ENCODE peak calls at places on chromosomes 5 and 9, in seven cellular contexts. One of them, this sample, is unnamed. For H3K4me1, the result is how much of the 10 kb centered on the place peaks cover.

GRCh38 chr9:136740971-136741884 is 1.5 kb downstream of the LCN10 start:
- DNase-seq in aorta: no peak
- DNase-seq in CD4-positive, CD25-positive, alpha-beta regulatory T cell: no peak
- DNase-seq in PC-3: no peak
- DNase-seq in CD8-positive, alpha-beta T cell: no peak
- DNase-seq in sigmoid colon: no peak
- DNase-seq in endodermal cell: no peak
- DNase-seq in this sample: no peak

GRCh38 chr9:114282926-114283325 is 40.0 kb upstream of the ORM1 start:
- DNase-seq in aorta: peak
- DNase-seq in CD4-positive, CD25-positive, alpha-beta regulatory T cell: peak
- DNase-seq in PC-3: no peak
- DNase-seq in CD8-positive, alpha-beta T cell: no peak
- DNase-seq in sigmoid colon: peak
- DNase-seq in endodermal cell: peak
- DNase-seq in this sample: peak

GRCh38 chr9:101323129-101323528 is 61.7 kb downstream of the BAAT start:
- DNase-seq in aorta: no peak
- DNase-seq in CD4-positive, CD25-positive, alpha-beta regulatory T cell: no peak
- DNase-seq in PC-3: no peak
- DNase-seq in CD8-positive, alpha-beta T cell: no peak
- DNase-seq in sigmoid colon: no peak
- DNase-seq in endodermal cell: no peak
- DNase-seq in this sample: no peak

GRCh38 chr9:117164512-117164911 is 250.3 kb downstream of the ASTN2 start:
- DNase-seq in aorta: no peak
- DNase-seq in CD4-positive, CD25-positive, alpha-beta regulatory T cell: no peak
- DNase-seq in PC-3: no peak
- DNase-seq in CD8-positive, alpha-beta T cell: no peak
- DNase-seq in sigmoid colon: no peak
- DNase-seq in endodermal cell: no peak
- DNase-seq in this sample: no peak

GRCh38 chr5:128408622-128409021 is 129.4 kb downstream of the FBN2 start:
- DNase-seq in aorta: no peak
- DNase-seq in CD4-positive, CD25-positive, alpha-beta regulatory T cell: no peak
- DNase-seq in PC-3: no peak
- DNase-seq in CD8-positive, alpha-beta T cell: no peak
- DNase-seq in sigmoid colon: no peak
- DNase-seq in endodermal cell: no peak
- DNase-seq in this sample: no peak

GRCh38 chr9:36396985-36397384 is 3.1 kb downstream of the RNF38 start:
- DNase-seq in aorta: no peak
- DNase-seq in CD4-positive, CD25-positive, alpha-beta regulatory T cell: no peak
- DNase-seq in PC-3: no peak
- DNase-seq in CD8-positive, alpha-beta T cell: no peak
- DNase-seq in sigmoid colon: no peak
- DNase-seq in endodermal cell: no peak
- DNase-seq in this sample: no peak

GRCh38 chr9:99466104-99466503 is 244.0 kb downstream of the SEC61B start:
- DNase-seq in aorta: no peak
- DNase-seq in CD4-positive, CD25-positive, alpha-beta regulatory T cell: no peak
- DNase-seq in PC-3: no peak
- DNase-seq in CD8-positive, alpha-beta T cell: no peak
- DNase-seq in sigmoid colon: no peak
- DNase-seq in endodermal cell: no peak
- DNase-seq in this sample: no peak

GRCh38 chr9:89919171-89919681 is 314.4 kb downstream of the GADD45G start:
- DNase-seq in aorta: no peak
- DNase-seq in CD4-positive, CD25-positive, alpha-beta regulatory T cell: peak
- DNase-seq in PC-3: no peak
- DNase-seq in CD8-positive, alpha-beta T cell: peak
- DNase-seq in sigmoid colon: no peak
- DNase-seq in endodermal cell: peak
- DNase-seq in this sample: no peak

GRCh38 chr9:37464006-37464405 is 1.2 kb downstream of the ZBTB5 start:
- DNase-seq in aorta: no peak
- DNase-seq in CD4-positive, CD25-positive, alpha-beta regulatory T cell: no peak
- DNase-seq in PC-3: no peak
- DNase-seq in CD8-positive, alpha-beta T cell: no peak
- DNase-seq in sigmoid colon: no peak
- DNase-seq in endodermal cell: no peak
- DNase-seq in this sample: no peak

GRCh38 chr9:133140174-133140505 is 19.1 kb upstream of the RALGDS start:
- DNase-seq in aorta: no peak
- DNase-seq in CD4-positive, CD25-positive, alpha-beta regulatory T cell: no peak
- DNase-seq in PC-3: no peak
- DNase-seq in CD8-positive, alpha-beta T cell: no peak
- DNase-seq in sigmoid colon: no peak
- DNase-seq in endodermal cell: no peak
- DNase-seq in this sample: no peak

GRCh38 chr5:60101561-60101960 is 208.0 kb upstream of the PDE4D start:
- DNase-seq in aorta: no peak
- DNase-seq in CD4-positive, CD25-positive, alpha-beta regulatory T cell: no peak
- DNase-seq in PC-3: no peak
- DNase-seq in CD8-positive, alpha-beta T cell: no peak
- DNase-seq in sigmoid colon: no peak
- DNase-seq in endodermal cell: no peak
- DNase-seq in this sample: no peak

GRCh38 chr9:5448016-5448415 is 2.3 kb upstream of the CD274 start:
- DNase-seq in aorta: no peak
- DNase-seq in CD4-positive, CD25-positive, alpha-beta regulatory T cell: no peak
- DNase-seq in PC-3: no peak
- DNase-seq in CD8-positive, alpha-beta T cell: no peak
- DNase-seq in sigmoid colon: no peak
- DNase-seq in endodermal cell: no peak
- DNase-seq in this sample: no peak

GRCh38 chr9:85212887-85213286 is 528.9 kb downstream of the AGTPBP1 start:
- DNase-seq in aorta: no peak
- DNase-seq in CD4-positive, CD25-positive, alpha-beta regulatory T cell: no peak
- DNase-seq in PC-3: no peak
- DNase-seq in CD8-positive, alpha-beta T cell: no peak
- DNase-seq in sigmoid colon: no peak
- DNase-seq in endodermal cell: no peak
- DNase-seq in this sample: no peak

GRCh38 chr5:172943283-172943841 is 15.9 kb upstream of the RPL26L1 start:
- DNase-seq in aorta: peak
- DNase-seq in CD4-positive, CD25-positive, alpha-beta regulatory T cell: no peak
- DNase-seq in PC-3: no peak
- DNase-seq in CD8-positive, alpha-beta T cell: no peak
- DNase-seq in sigmoid colon: no peak
- DNase-seq in endodermal cell: peak
- DNase-seq in this sample: peak

GRCh38 chr5:68217476-68217984 is 2.0 kb downstream of the PIK3R1 start:
- DNase-seq in aorta: no peak
- DNase-seq in CD4-positive, CD25-positive, alpha-beta regulatory T cell: no peak
- DNase-seq in PC-3: no peak
- DNase-seq in CD8-positive, alpha-beta T cell: no peak
- DNase-seq in sigmoid colon: no peak
- DNase-seq in endodermal cell: no peak
- DNase-seq in this sample: no peak

GRCh38 chr5:126508251-126508961 is 85.2 kb downstream of the GRAMD2B start:
- DNase-seq in aorta: no peak
- DNase-seq in CD4-positive, CD25-positive, alpha-beta regulatory T cell: no peak
- DNase-seq in PC-3: no peak
- DNase-seq in CD8-positive, alpha-beta T cell: peak
- DNase-seq in sigmoid colon: no peak
- DNase-seq in endodermal cell: peak
- DNase-seq in this sample: no peak

GRCh38 chr9:85276743-85277142 is 465.0 kb downstream of the AGTPBP1 start:
- DNase-seq in aorta: no peak
- DNase-seq in CD4-positive, CD25-positive, alpha-beta regulatory T cell: no peak
- DNase-seq in PC-3: no peak
- DNase-seq in CD8-positive, alpha-beta T cell: no peak
- DNase-seq in sigmoid colon: no peak
- DNase-seq in endodermal cell: no peak
- DNase-seq in this sample: no peak

GRCh38 chr9:110835404-110835803 is 166.8 kb downstream of the MUSK start:
- DNase-seq in aorta: no peak
- DNase-seq in CD4-positive, CD25-positive, alpha-beta regulatory T cell: no peak
- DNase-seq in PC-3: peak
- DNase-seq in CD8-positive, alpha-beta T cell: no peak
- DNase-seq in sigmoid colon: no peak
- DNase-seq in endodermal cell: no peak
- DNase-seq in this sample: no peak

GRCh38 chr5:4518924-4519660 is 621.0 kb upstream of the ADAMTS16 start:
- DNase-seq in aorta: no peak
- DNase-seq in CD4-positive, CD25-positive, alpha-beta regulatory T cell: no peak
- DNase-seq in PC-3: no peak
- DNase-seq in CD8-positive, alpha-beta T cell: no peak
- DNase-seq in sigmoid colon: no peak
- DNase-seq in endodermal cell: no peak
- DNase-seq in this sample: no peak

GRCh38 chr5:115398726-115399125 is 102.3 kb upstream of the CCDC112 start:
- DNase-seq in aorta: no peak
- DNase-seq in CD4-positive, CD25-positive, alpha-beta regulatory T cell: no peak
- DNase-seq in PC-3: peak
- DNase-seq in CD8-positive, alpha-beta T cell: no peak
- DNase-seq in sigmoid colon: no peak
- DNase-seq in endodermal cell: no peak
- DNase-seq in this sample: no peak

GRCh38 chr5:163867324-163867723 is 361.9 kb downstream of the MAT2B start:
- DNase-seq in aorta: no peak
- DNase-seq in CD4-positive, CD25-positive, alpha-beta regulatory T cell: no peak
- DNase-seq in PC-3: no peak
- DNase-seq in CD8-positive, alpha-beta T cell: no peak
- DNase-seq in sigmoid colon: no peak
- DNase-seq in endodermal cell: no peak
- DNase-seq in this sample: no peak

GRCh38 chr9:93960971-93961841 is 6.1 kb upstream of the BARX1 start:
- DNase-seq in aorta: peak
- DNase-seq in CD4-positive, CD25-positive, alpha-beta regulatory T cell: no peak
- DNase-seq in PC-3: no peak
- DNase-seq in CD8-positive, alpha-beta T cell: no peak
- DNase-seq in sigmoid colon: peak
- DNase-seq in endodermal cell: peak
- DNase-seq in this sample: peak

GRCh38 chr9:21854594-21854993 is 52.2 kb downstream of the MTAP start:
- DNase-seq in aorta: no peak
- DNase-seq in CD4-positive, CD25-positive, alpha-beta regulatory T cell: no peak
- DNase-seq in PC-3: peak
- DNase-seq in CD8-positive, alpha-beta T cell: no peak
- DNase-seq in sigmoid colon: no peak
- DNase-seq in endodermal cell: no peak
- DNase-seq in this sample: no peak

GRCh38 chr5:170225326-170226137 is 7.3 kb upstream of the C5orf58 start:
- DNase-seq in aorta: peak
- DNase-seq in CD4-positive, CD25-positive, alpha-beta regulatory T cell: peak
- DNase-seq in PC-3: peak
- DNase-seq in CD8-positive, alpha-beta T cell: peak
- DNase-seq in sigmoid colon: peak
- DNase-seq in endodermal cell: peak
- DNase-seq in this sample: no peak
- H3K4me1 ChIP-seq in aorta: under half
- H3K4me1 ChIP-seq in CD4-positive, CD25-positive, alpha-beta regulatory T cell: under half
- H3K4me1 ChIP-seq in PC-3: under half
- H3K4me1 ChIP-seq in CD8-positive, alpha-beta T cell: under half
- H3K4me1 ChIP-seq in sigmoid colon: under half
- H3K4me1 ChIP-seq in endodermal cell: under half
- H3K4me1 ChIP-seq in this sample: under half

DNA sequence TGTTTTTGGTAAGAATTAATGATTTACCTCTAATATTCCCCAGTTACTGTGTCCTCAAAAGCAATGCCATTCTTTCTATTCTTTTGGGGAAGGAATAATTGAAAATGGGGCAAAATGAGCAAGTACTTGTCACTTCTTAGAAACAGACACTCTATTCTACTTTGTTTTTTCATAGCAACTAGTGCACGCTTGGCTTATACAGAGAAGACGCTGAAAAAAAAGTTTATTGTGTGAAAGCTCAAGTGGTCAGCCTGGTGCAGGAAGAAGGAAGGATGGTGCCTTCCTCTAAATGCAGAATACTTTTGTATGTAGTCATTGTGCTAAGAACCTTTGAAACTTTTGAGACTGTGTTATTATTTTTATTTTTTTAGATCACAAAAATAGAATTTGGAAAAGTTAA is 29.6 kb downstream of the ANKDD1B start:
- DNase-seq in aorta: no peak
- DNase-seq in CD4-positive, CD25-positive, alpha-beta regulatory T cell: no peak
- DNase-seq in PC-3: no peak
- DNase-seq in CD8-positive, alpha-beta T cell: no peak
- DNase-seq in sigmoid colon: no peak
- DNase-seq in endodermal cell: no peak
- DNase-seq in this sample: no peak
- H3K4me3 ChIP-seq in aorta: no peak
- H3K4me3 ChIP-seq in CD4-positive, CD25-positive, alpha-beta regulatory T cell: no peak
- H3K4me3 ChIP-seq in PC-3: no peak
- H3K4me3 ChIP-seq in CD8-positive, alpha-beta T cell: no peak
- H3K4me3 ChIP-seq in sigmoid colon: no peak
- H3K4me3 ChIP-seq in endodermal cell: no peak
- H3K4me3 ChIP-seq in this sample: no peak

DNA sequence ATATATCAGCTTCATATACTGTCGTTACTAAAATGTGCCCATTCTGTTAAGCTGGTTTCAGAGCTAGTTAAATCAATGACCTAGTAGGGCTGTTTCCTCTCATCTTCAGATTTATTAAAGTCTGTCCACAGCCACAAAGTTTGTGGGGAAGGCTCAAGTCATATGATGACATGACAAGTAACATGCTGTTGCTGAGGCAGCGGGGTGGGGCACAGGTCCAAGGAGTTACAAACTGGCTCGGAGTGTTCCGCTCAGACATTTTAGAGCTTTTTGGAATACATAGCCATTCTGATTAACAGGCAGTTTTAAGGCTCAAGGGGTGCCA is 2.7 kb upstream of the ANP32B start:
- DNase-seq in aorta: no peak
- DNase-seq in CD4-positive, CD25-positive, alpha-beta regulatory T cell: no peak
- DNase-seq in PC-3: no peak
- DNase-seq in CD8-positive, alpha-beta T cell: no peak
- DNase-seq in sigmoid colon: peak
- DNase-seq in endodermal cell: no peak
- DNase-seq in this sample: no peak
- H3K4me1 ChIP-seq in aorta: under half
- H3K4me1 ChIP-seq in CD4-positive, CD25-positive, alpha-beta regulatory T cell: under half
- H3K4me1 ChIP-seq in PC-3: under half
- H3K4me1 ChIP-seq in CD8-positive, alpha-beta T cell: under half
- H3K4me1 ChIP-seq in sigmoid colon: under half
- H3K4me1 ChIP-seq in endodermal cell: under half
- H3K4me1 ChIP-seq in this sample: under half

GRCh38 chr5:143132739-143133138 is 270.7 kb downstream of the NR3C1 start:
- DNase-seq in aorta: no peak
- DNase-seq in CD4-positive, CD25-positive, alpha-beta regulatory T cell: no peak
- DNase-seq in PC-3: no peak
- DNase-seq in CD8-positive, alpha-beta T cell: no peak
- DNase-seq in sigmoid colon: no peak
- DNase-seq in endodermal cell: no peak
- DNase-seq in this sample: no peak

GRCh38 chr5:143131983-143132382 is 271.5 kb downstream of the NR3C1 start:
- DNase-seq in aorta: no peak
- DNase-seq in CD4-positive, CD25-positive, alpha-beta regulatory T cell: no peak
- DNase-seq in PC-3: no peak
- DNase-seq in CD8-positive, alpha-beta T cell: no peak
- DNase-seq in sigmoid colon: no peak
- DNase-seq in endodermal cell: no peak
- DNase-seq in this sample: no peak

GRCh38 chr5:143134900-143135299 is 268.6 kb downstream of the NR3C1 start:
- DNase-seq in aorta: no peak
- DNase-seq in CD4-positive, CD25-positive, alpha-beta regulatory T cell: no peak
- DNase-seq in PC-3: no peak
- DNase-seq in CD8-positive, alpha-beta T cell: no peak
- DNase-seq in sigmoid colon: no peak
- DNase-seq in endodermal cell: no peak
- DNase-seq in this sample: no peak

GRCh38 chr5:143134269-143134668 is 269.2 kb downstream of the NR3C1 start:
- DNase-seq in aorta: no peak
- DNase-seq in CD4-positive, CD25-positive, alpha-beta regulatory T cell: no peak
- DNase-seq in PC-3: peak
- DNase-seq in CD8-positive, alpha-beta T cell: no peak
- DNase-seq in sigmoid colon: no peak
- DNase-seq in endodermal cell: no peak
- DNase-seq in this sample: no peak

GRCh38 chr5:143133721-143134120 is 269.8 kb downstream of the NR3C1 start:
- DNase-seq in aorta: no peak
- DNase-seq in CD4-positive, CD25-positive, alpha-beta regulatory T cell: no peak
- DNase-seq in PC-3: no peak
- DNase-seq in CD8-positive, alpha-beta T cell: no peak
- DNase-seq in sigmoid colon: no peak
- DNase-seq in endodermal cell: no peak
- DNase-seq in this sample: no peak
- H3K4me3 ChIP-seq in aorta: no peak
- H3K4me3 ChIP-seq in CD4-positive, CD25-positive, alpha-beta regulatory T cell: no peak
- H3K4me3 ChIP-seq in PC-3: no peak
- H3K4me3 ChIP-seq in CD8-positive, alpha-beta T cell: no peak
- H3K4me3 ChIP-seq in sigmoid colon: no peak
- H3K4me3 ChIP-seq in endodermal cell: no peak
- H3K4me3 ChIP-seq in this sample: no peak

This sample was measured in upper lobe of right lung.